ENCODE peak calls at places on chromosomes 13 and 19, in six cellular contexts. One of them, this sample, is unnamed.

GRCh38 chr19:19026299-19026971 is 6.9 kb downstream of the SUGP2 start:
- DNase-seq in trophoblast cell: no peak
- DNase-seq in IMR-90: no peak
- DNase-seq in mesendoderm: peak
- DNase-seq in neuronal stem cell: no peak
- DNase-seq in H9: no peak
- DNase-seq in this sample: no peak

GRCh38 chr13:114079601-114080536 is 52.6 kb downstream of the RASA3 start:
- DNase-seq in trophoblast cell: no peak
- DNase-seq in neuronal stem cell: no peak
- DNase-seq in mesendoderm: no peak
- DNase-seq in H9: no peak
- DNase-seq in IMR-90: no peak
- DNase-seq in this sample: no peak

GRCh38 chr19:38478273-38478971 is 44.9 kb downstream of the RYR1 start:
- DNase-seq in trophoblast cell: no peak
- DNase-seq in IMR-90: no peak
- DNase-seq in neuronal stem cell: no peak
- DNase-seq in mesendoderm: peak
- DNase-seq in H9: peak
- DNase-seq in this sample: peak

GRCh38 chr19:4172861-4173473 is 9.4 kb downstream of the SIRT6 start:
- DNase-seq in trophoblast cell: peak
- DNase-seq in mesendoderm: peak
- DNase-seq in neuronal stem cell: peak
- DNase-seq in H9: peak
- DNase-seq in IMR-90: peak
- DNase-seq in this sample: peak

GRCh38 chr13:86174632-86175031 is 375.4 kb upstream of the SLITRK6 start:
- DNase-seq in mesendoderm: peak
- DNase-seq in H9: no peak
- DNase-seq in IMR-90: no peak
- DNase-seq in neuronal stem cell: no peak
- DNase-seq in trophoblast cell: no peak
- DNase-seq in this sample: peak

GRCh38 chr19:1863638-1864479 is 480 bp upstream of the KLF16 start:
- DNase-seq in H9: peak
- DNase-seq in mesendoderm: peak
- DNase-seq in neuronal stem cell: peak
- DNase-seq in IMR-90: peak
- DNase-seq in trophoblast cell: peak
- DNase-seq in this sample: peak

GRCh38 chr13:36966404-36966803 is 32.7 kb downstream of the ALG5 start:
- DNase-seq in neuronal stem cell: no peak
- DNase-seq in H9: no peak
- DNase-seq in IMR-90: no peak
- DNase-seq in trophoblast cell: no peak
- DNase-seq in mesendoderm: no peak
- DNase-seq in this sample: no peak

GRCh38 chr13:42969558-42970172 is 22.4 kb downstream of the EPSTI1 start:
- DNase-seq in neuronal stem cell: peak
- DNase-seq in trophoblast cell: peak
- DNase-seq in H9: peak
- DNase-seq in IMR-90: peak
- DNase-seq in mesendoderm: peak
- DNase-seq in this sample: peak

GRCh38 chr19:7515471-7516226 is at the start of gene ZNF358:
- DNase-seq in neuronal stem cell: peak
- DNase-seq in mesendoderm: peak
- DNase-seq in trophoblast cell: peak
- DNase-seq in IMR-90: peak
- DNase-seq in H9: peak
- DNase-seq in this sample: peak

GRCh38 chr19:41872775-41873647 is 4.1 kb upstream of the CD79A start:
- DNase-seq in trophoblast cell: peak
- DNase-seq in mesendoderm: peak
- DNase-seq in H9: peak
- DNase-seq in neuronal stem cell: no peak
- DNase-seq in IMR-90: peak
- DNase-seq in this sample: peak

GRCh38 chr13:45833663-45834062 is 17.9 kb downstream of the SIAH3 start:
- DNase-seq in mesendoderm: no peak
- DNase-seq in IMR-90: peak
- DNase-seq in H9: no peak
- DNase-seq in trophoblast cell: no peak
- DNase-seq in neuronal stem cell: no peak
- DNase-seq in this sample: peak

GRCh38 chr13:73677041-73677589 is 457.1 kb downstream of the KLF12 start:
- DNase-seq in trophoblast cell: no peak
- DNase-seq in mesendoderm: peak
- DNase-seq in H9: no peak
- DNase-seq in neuronal stem cell: no peak
- DNase-seq in IMR-90: peak
- DNase-seq in this sample: no peak

GRCh38 chr19:4060621-4061177 is 6.0 kb downstream of the ZBTB7A start:
- DNase-seq in H9: no peak
- DNase-seq in mesendoderm: no peak
- DNase-seq in trophoblast cell: no peak
- DNase-seq in IMR-90: no peak
- DNase-seq in neuronal stem cell: no peak
- DNase-seq in this sample: no peak

GRCh38 chr13:32205426-32206096 is 109.6 kb downstream of the ZAR1L start:
- DNase-seq in H9: no peak
- DNase-seq in trophoblast cell: no peak
- DNase-seq in IMR-90: peak
- DNase-seq in neuronal stem cell: no peak
- DNase-seq in mesendoderm: peak
- DNase-seq in this sample: peak

GRCh38 chr13:47038196-47038595 is 141.3 kb upstream of the HTR2A start:
- DNase-seq in trophoblast cell: no peak
- DNase-seq in H9: no peak
- DNase-seq in neuronal stem cell: no peak
- DNase-seq in mesendoderm: no peak
- DNase-seq in IMR-90: peak
- DNase-seq in this sample: no peak

GRCh38 chr13:109344552-109345157 is 441.7 kb downstream of the IRS2 start:
- DNase-seq in IMR-90: peak
- DNase-seq in mesendoderm: peak
- DNase-seq in trophoblast cell: peak
- DNase-seq in neuronal stem cell: no peak
- DNase-seq in H9: no peak
- DNase-seq in this sample: peak

DNA sequence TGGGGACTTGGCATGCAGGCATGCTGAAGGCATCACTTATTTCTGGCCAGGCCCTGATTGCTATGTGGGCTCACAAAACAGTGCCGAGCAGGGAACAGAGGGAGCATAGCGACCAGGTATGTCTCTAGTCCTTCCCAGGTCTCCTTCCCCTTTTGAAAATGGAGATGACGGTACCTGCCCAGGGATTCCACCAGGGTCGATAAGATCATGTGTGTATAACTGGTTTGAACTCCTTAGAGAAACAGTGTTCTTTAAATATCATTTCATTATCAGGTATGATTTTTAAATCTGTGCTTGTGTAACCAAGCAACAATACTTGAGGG is 280.6 kb downstream of the FOXO1 start:
- DNase-seq in H9: no peak
- DNase-seq in trophoblast cell: peak
- DNase-seq in IMR-90: no peak
- DNase-seq in mesendoderm: no peak
- DNase-seq in neuronal stem cell: no peak
- DNase-seq in this sample: no peak
- H3K18ac ChIP-seq in H9: no peak
- H3K18ac ChIP-seq in trophoblast cell: no peak
- H3K18ac ChIP-seq in IMR-90: no peak
- H3K18ac ChIP-seq in mesendoderm: no peak
- H3K18ac ChIP-seq in neuronal stem cell: no peak
- H3K18ac ChIP-seq in this sample: no peak

GRCh38 chr19:52370341-52370710 is 603 bp downstream of the ZNF880 start:
- DNase-seq in mesendoderm: no peak
- DNase-seq in H9: no peak
- DNase-seq in IMR-90: no peak
- DNase-seq in neuronal stem cell: no peak
- DNase-seq in trophoblast cell: no peak
- DNase-seq in this sample: no peak

GRCh38 chr19:52366414-52366824 is 3.3 kb upstream of the ZNF880 start:
- DNase-seq in trophoblast cell: no peak
- DNase-seq in mesendoderm: no peak
- DNase-seq in IMR-90: no peak
- DNase-seq in neuronal stem cell: no peak
- DNase-seq in H9: no peak
- DNase-seq in this sample: no peak

DNA sequence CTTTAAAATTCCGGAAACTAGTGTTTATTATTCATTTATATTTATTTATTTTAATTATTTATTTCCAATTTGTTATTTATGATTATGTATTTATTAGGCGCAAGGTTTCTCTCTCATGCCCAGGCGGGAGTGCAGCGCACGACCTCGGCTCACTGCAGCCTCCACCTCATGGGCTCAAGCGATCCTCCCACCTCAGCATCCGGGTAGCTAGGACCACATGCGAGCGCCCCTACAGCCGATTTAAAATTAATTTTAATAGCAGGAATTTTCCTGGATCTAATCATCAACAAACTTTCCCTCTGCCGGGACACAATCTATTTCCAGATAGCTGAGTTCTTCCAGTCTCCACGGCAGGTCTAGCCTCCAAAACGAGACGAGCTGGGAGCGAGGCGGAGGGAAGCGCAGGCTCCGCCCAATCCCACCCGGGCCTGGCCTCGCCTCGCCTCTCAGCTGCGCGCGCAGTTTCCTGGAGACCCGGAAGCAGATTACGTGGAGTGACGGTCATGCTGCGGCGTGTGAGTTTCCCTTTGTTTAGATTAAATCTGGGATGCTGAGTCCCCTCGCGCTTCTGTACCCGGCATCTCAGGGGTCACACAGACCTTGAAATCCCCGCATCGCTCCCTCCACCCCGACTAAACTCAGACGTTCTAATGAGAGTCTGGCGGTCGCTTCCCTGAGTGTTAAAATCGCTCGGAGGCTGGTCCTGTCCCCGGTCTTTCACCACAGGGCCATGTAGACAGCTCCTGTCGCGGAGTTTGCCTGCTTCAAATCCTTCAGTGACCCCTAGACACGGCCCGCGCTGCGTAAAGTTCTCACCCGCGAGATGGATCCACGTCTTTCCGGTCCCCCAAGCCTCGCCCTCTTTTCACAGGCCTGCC is at the start of gene ZNF880:
- DNase-seq in trophoblast cell: peak
- DNase-seq in IMR-90: peak
- DNase-seq in H9: peak
- DNase-seq in neuronal stem cell: peak
- DNase-seq in mesendoderm: peak
- DNase-seq in this sample: peak
- H3K18ac ChIP-seq in trophoblast cell: peak
- H3K18ac ChIP-seq in IMR-90: peak
- H3K18ac ChIP-seq in H9: peak
- H3K18ac ChIP-seq in neuronal stem cell: peak
- H3K18ac ChIP-seq in mesendoderm: peak
- H3K18ac ChIP-seq in this sample: peak

GRCh38 chr19:16849168-16849567 is 20.0 kb downstream of the SIN3B start:
- DNase-seq in neuronal stem cell: no peak
- DNase-seq in H9: no peak
- DNase-seq in IMR-90: peak
- DNase-seq in mesendoderm: no peak
- DNase-seq in trophoblast cell: no peak
- DNase-seq in this sample: peak

GRCh38 chr19:16850133-16850532 is 20.9 kb downstream of the SIN3B start:
- DNase-seq in H9: no peak
- DNase-seq in mesendoderm: no peak
- DNase-seq in trophoblast cell: no peak
- DNase-seq in neuronal stem cell: no peak
- DNase-seq in IMR-90: peak
- DNase-seq in this sample: peak

GRCh38 chr19:16856091-16856490 is 26.9 kb downstream of the SIN3B start:
- DNase-seq in neuronal stem cell: no peak
- DNase-seq in IMR-90: no peak
- DNase-seq in H9: no peak
- DNase-seq in trophoblast cell: no peak
- DNase-seq in mesendoderm: no peak
- DNase-seq in this sample: no peak

GRCh38 chr19:16851031-16851712 is 22.0 kb downstream of the SIN3B start:
- DNase-seq in IMR-90: peak
- DNase-seq in neuronal stem cell: no peak
- DNase-seq in trophoblast cell: no peak
- DNase-seq in mesendoderm: peak
- DNase-seq in H9: no peak
- DNase-seq in this sample: peak

GRCh38 chr19:16853066-16853465 is 23.9 kb downstream of the SIN3B start:
- DNase-seq in IMR-90: no peak
- DNase-seq in mesendoderm: no peak
- DNase-seq in trophoblast cell: no peak
- DNase-seq in neuronal stem cell: no peak
- DNase-seq in H9: no peak
- DNase-seq in this sample: no peak
- H3K18ac ChIP-seq in IMR-90: no peak
- H3K18ac ChIP-seq in mesendoderm: no peak
- H3K18ac ChIP-seq in trophoblast cell: no peak
- H3K18ac ChIP-seq in neuronal stem cell: no peak
- H3K18ac ChIP-seq in H9: no peak
- H3K18ac ChIP-seq in this sample: no peak

GRCh38 chr13:70104481-70104880 is 3.1 kb upstream of the ATXN8OS start:
- DNase-seq in IMR-90: no peak
- DNase-seq in neuronal stem cell: no peak
- DNase-seq in H9: no peak
- DNase-seq in trophoblast cell: no peak
- DNase-seq in mesendoderm: no peak
- DNase-seq in this sample: no peak

GRCh38 chr13:70107125-70107497 is 515 bp upstream of the ATXN8OS start:
- DNase-seq in mesendoderm: no peak
- DNase-seq in H9: no peak
- DNase-seq in IMR-90: no peak
- DNase-seq in neuronal stem cell: no peak
- DNase-seq in trophoblast cell: no peak
- DNase-seq in this sample: no peak

GRCh38 chr13:70108276-70108845 is at the start of gene KLHL1:
- DNase-seq in trophoblast cell: no peak
- DNase-seq in H9: no peak
- DNase-seq in IMR-90: no peak
- DNase-seq in mesendoderm: no peak
- DNase-seq in neuronal stem cell: no peak
- DNase-seq in this sample: no peak

DNA sequence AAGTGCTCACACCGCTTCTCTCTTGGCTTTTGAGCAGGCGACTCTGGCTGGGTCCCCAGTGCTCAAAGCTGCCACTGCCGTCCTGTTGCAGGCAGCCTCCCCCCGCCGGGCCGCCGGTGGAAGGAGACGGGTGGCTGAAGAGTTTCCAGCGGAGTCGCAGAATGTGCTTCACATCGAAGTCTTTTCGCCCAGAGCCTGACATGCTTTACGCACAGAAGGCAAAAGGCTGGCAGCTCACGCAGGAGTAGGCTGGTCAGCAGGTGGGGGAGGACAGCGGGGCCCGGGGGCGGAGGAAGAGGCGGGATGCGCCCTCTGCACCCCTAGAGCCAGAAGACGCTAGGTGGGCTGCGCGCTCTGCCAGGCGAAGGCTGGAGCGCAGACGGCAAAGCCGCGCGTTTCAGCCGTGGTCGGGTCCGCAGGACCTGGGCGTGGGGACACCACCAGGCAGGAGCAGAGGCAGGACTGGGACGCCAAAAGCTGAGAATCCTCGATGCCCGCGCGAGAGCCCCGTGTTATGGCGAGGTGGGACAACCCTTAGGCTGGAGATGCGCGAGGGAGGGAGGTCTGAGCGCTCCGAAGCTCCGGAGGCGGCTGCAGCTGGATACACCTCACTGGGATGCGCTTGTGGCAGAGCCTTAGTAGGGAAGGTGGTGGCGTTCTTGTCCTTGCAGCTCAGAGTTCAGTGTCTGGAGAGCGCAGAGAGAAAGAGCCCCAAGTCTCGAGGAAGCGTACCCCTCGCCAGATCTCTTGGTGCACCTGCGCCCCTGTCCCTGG is at the start of gene ATXN8OS:
- DNase-seq in mesendoderm: peak
- DNase-seq in neuronal stem cell: peak
- DNase-seq in IMR-90: no peak
- DNase-seq in trophoblast cell: no peak
- DNase-seq in H9: peak
- DNase-seq in this sample: peak
- H3K18ac ChIP-seq in mesendoderm: no peak
- H3K18ac ChIP-seq in neuronal stem cell: peak
- H3K18ac ChIP-seq in IMR-90: no peak
- H3K18ac ChIP-seq in trophoblast cell: no peak
- H3K18ac ChIP-seq in H9: no peak
- H3K18ac ChIP-seq in this sample: no peak

This sample was measured in mesenchymal stem cell.